ENCODE peak calls at places on chromosome 10, in four cellular contexts. F, M, L and G are unnamed samples.

GRCh38 chr10:100637785-100638184 is 102.0 kb downstream of the HIF1AN start:
- DNase-seq in F (no peak), M (peak), L (peak), G (peak)

GRCh38 chr10:125023862-125024495 is 82.1 kb downstream of the ZRANB1 start:
- DNase-seq in F (no peak), M (no peak), L (no peak), G (no peak)

GRCh38 chr10:117541909-117542705 is 439 bp upstream of the EMX2 start:
- DNase-seq in F (no peak), M (peak), L (peak), G (no peak)

GRCh38 chr10:132811891-132812481 is 26.0 kb upstream of the NKX6-2 start:
- DNase-seq in F (no peak), M (no peak), L (no peak), G (no peak)

GRCh38 chr10:11057448-11057847 is 39.8 kb downstream of the CELF2 start:
- DNase-seq in F (no peak), M (no peak), L (no peak), G (no peak)

GRCh38 chr10:7507887-7508726 is 97.3 kb upstream of the SFMBT2 start:
- DNase-seq in F (no peak), M (no peak), L (no peak), G (no peak)

GRCh38 chr10:5068274-5069017 is 25.8 kb upstream of the AKR1C3 start:
- DNase-seq in F (no peak), M (no peak), L (no peak), G (no peak)

GRCh38 chr10:20887706-20888535 is 9.2 kb downstream of the NEBL start:
- DNase-seq in F (no peak), M (no peak), L (no peak), G (no peak)

GRCh38 chr10:48187713-48188541 is 86.6 kb downstream of the FRMPD2 start:
- DNase-seq in F (no peak), M (no peak), L (no peak), G (peak)

GRCh38 chr10:8042032-8042863 is 12.2 kb upstream of the GATA3 start:
- DNase-seq in F (no peak), M (no peak), L (no peak), G (no peak)

GRCh38 chr10:78272329-78272728 is 238.7 kb downstream of the RPS24 start:
- DNase-seq in F (no peak), M (no peak), L (no peak), G (no peak)

GRCh38 chr10:35639651-35640311 is 2.3 kb downstream of the FZD8 start:
- DNase-seq in F (no peak), M (peak), L (no peak), G (no peak)

GRCh38 chr10:102628451-102628911 is 15.8 kb upstream of the TRIM8 start:
- DNase-seq in F (no peak), M (no peak), L (no peak), G (no peak)

GRCh38 chr10:113111900-113112853 is 162.1 kb downstream of the TCF7L2 start:
- DNase-seq in F (no peak), M (no peak), L (no peak), G (peak)

GRCh38 chr10:28463676-28464395 is 69.1 kb upstream of the WAC start:
- DNase-seq in F (no peak), M (peak), L (no peak), G (no peak)

GRCh38 chr10:118543714-118544400 is 51.6 kb downstream of the PRLHR start:
- DNase-seq in F (no peak), M (peak), L (peak), G (peak)

GRCh38 chr10:103661198-103661950 is 167.9 kb downstream of the NEURL1 start:
- DNase-seq in F (no peak), M (peak), L (no peak), G (peak)

GRCh38 chr10:31149835-31150512 is 118.3 kb upstream of the ZNF438 start:
- DNase-seq in F (no peak), M (no peak), L (no peak), G (no peak)

GRCh38 chr10:99279626-99280111 is 44.0 kb upstream of the HPSE2 start:
- DNase-seq in F (no peak), M (no peak), L (no peak), G (no peak)

GRCh38 chr10:43225787-43226153 is 41.1 kb downstream of the RASGEF1A start:
- DNase-seq in F (no peak), M (peak), L (no peak), G (no peak)

GRCh38 chr10:16717617-16718395 is 99.4 kb downstream of the RSU1 start:
- DNase-seq in F (no peak), M (no peak), L (no peak), G (no peak)

GRCh38 chr10:76311752-76312699 is 880.6 kb downstream of the LRMDA start:
- DNase-seq in F (no peak), M (no peak), L (peak), G (peak)

GRCh38 chr10:31031666-31032514 is at the start of gene ZNF438:
- DNase-seq in F (peak), M (peak), L (peak), G (peak)

GRCh38 chr10:16893664-16894063 is 76.4 kb upstream of the RSU1 start:
- DNase-seq in F (no peak), M (no peak), L (no peak), G (no peak)

GRCh38 chr10:61840403-61840802 is 61.1 kb upstream of the ARID5B start:
- DNase-seq in F (no peak), M (no peak), L (no peak), G (no peak)

GRCh38 chr10:64023926-64024465 is 502.8 kb downstream of the REEP3 start:
- DNase-seq in F (no peak), M (no peak), L (no peak), G (no peak)

GRCh38 chr10:96830511-96831199 is 1.4 kb upstream of the LCOR start:
- DNase-seq in F (peak), M (peak), L (peak), G (peak)
- TF ChIP-seq CBX5 in F (no peak), M (no peak), L (no peak), G (no peak)

GRCh38 chr10:34094146-34094696 is 720.9 kb downstream of the PARD3 start:
- DNase-seq in F (no peak), M (no peak), L (no peak), G (no peak)
- TF ChIP-seq KDM1A in F (no peak), M (no peak), L (no peak), G (no peak)

GRCh38 chr10:127906548-127907377 is at the start of gene PTPRE:
- DNase-seq in F (no peak), M (peak), L (peak), G (no peak)
- TF ChIP-seq EP300 in F (no peak), M (no peak), L (no peak), G (no peak)

DNA sequence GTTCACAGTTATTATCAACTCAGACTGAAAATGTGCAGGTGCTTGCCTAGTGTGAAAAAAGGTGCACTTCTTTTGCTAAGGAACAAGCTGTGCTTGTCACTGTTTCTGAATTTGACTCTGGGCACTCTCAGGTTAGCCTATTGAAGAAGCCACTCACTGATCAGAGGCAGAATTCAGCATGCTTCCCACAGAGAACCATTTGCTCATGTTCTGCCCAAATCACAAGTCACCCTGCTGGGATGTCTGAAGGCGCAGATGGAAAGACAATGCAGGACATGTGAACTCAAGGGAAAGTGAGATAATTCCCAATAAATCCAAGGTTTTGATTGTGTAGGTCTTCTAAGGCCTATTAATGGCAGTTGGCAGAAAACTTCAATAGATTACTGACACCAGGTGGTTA is 47.8 kb upstream of the CSTF2T start:
- DNase-seq in F (no peak), M (no peak), L (no peak), G (no peak)
- TF ChIP-seq CBX5 in F (no peak), M (no peak), L (no peak), G (no peak)

GRCh38 chr10:1256139-1256720 is 200.0 kb downstream of the WDR37 start:
- DNase-seq in F (no peak), M (no peak), L (no peak), G (no peak)

GRCh38 chr10:1255600-1255999 is 199.4 kb downstream of the WDR37 start:
- DNase-seq in F (no peak), M (no peak), L (no peak), G (no peak)

GRCh38 chr10:1251769-1252168 is 195.6 kb downstream of the WDR37 start:
- DNase-seq in F (no peak), M (no peak), L (no peak), G (no peak)

GRCh38 chr10:1255166-1255565 is 199.0 kb downstream of the WDR37 start:
- DNase-seq in F (no peak), M (no peak), L (no peak), G (no peak)

GRCh38 chr10:1253476-1254353 is 197.5 kb downstream of the WDR37 start:
- DNase-seq in F (no peak), M (no peak), L (no peak), G (no peak)
- TF ChIP-seq KDM1A in F (no peak), M (no peak), L (no peak), G (no peak)

GRCh38 chr10:70617798-70618568 is 15.4 kb upstream of the PRF1 start:
- DNase-seq in F (no peak), M (no peak), L (no peak), G (no peak)

GRCh38 chr10:70619271-70620019 is 16.9 kb upstream of the PRF1 start:
- DNase-seq in F (no peak), M (no peak), L (peak), G (no peak)

GRCh38 chr10:70621497-70622078 is 19.0 kb upstream of the PRF1 start:
- DNase-seq in F (no peak), M (no peak), L (no peak), G (no peak)

GRCh38 chr10:70618663-70619062 is 16.1 kb upstream of the PRF1 start:
- DNase-seq in F (no peak), M (no peak), L (no peak), G (no peak)

DNA sequence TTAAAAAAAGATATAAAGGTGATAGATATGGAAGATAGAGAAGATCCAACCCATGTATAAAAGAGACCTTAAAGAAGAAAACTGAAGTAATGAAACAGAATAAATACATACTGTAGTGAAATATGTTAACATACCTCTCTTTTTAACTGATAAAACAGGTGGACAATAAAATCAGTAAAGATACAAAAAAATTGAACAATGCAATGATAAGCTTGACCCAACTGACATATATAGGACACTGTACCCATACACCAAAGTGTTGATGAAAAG is 17.4 kb upstream of the PRF1 start:
- DNase-seq in F (no peak), M (no peak), L (no peak), G (no peak)
- TF ChIP-seq EP300 in F (no peak), M (no peak), L (no peak), G (no peak)

GRCh38 chr10:22816298-22816653 is 101.9 kb upstream of the PIP4K2A start:
- DNase-seq in F (no peak), M (no peak), L (peak), G (no peak)
- TF ChIP-seq CBX5 in F (no peak), M (no peak), L (no peak), G (no peak)